ENCODE peak calls at places on chromosome X, in five cellular contexts. M is activated CD8-positive, alpha-beta memory T cell treated with anti-CD3 and anti-CD28 coated beads for 1 hour; K is WTC11; Q is coronary artery; A is naive B cell. H is an unnamed sample.

GRCh38 chrX:23673108-23673507 is 5.8 kb downstream of the PRDX4 start:
- DNase-seq in M (no peak), K (no peak), Q (no peak), A (no peak), H (no peak)

GRCh38 chrX:11172413-11172812 is 61.3 kb downstream of the HCCS start:
- DNase-seq in M (no peak), K (no peak), Q (no peak), A (no peak), H (no peak)

GRCh38 chrX:915427-916234 is 285.0 kb downstream of the SHOX start:
- DNase-seq in M (no peak), K (no peak), Q (no peak), A (peak; percentile 2), H (no peak)

GRCh38 chrX:54786972-54787371 is 11.1 kb downstream of the ITIH6 start:
- DNase-seq in M (no peak), K (peak; percentile 44), Q (no peak), A (no peak), H (peak; percentile 36)

GRCh38 chrX:13194291-13195103 is 125.4 kb downstream of the ATXN3L start:
- DNase-seq in M (no peak), K (no peak), Q (no peak), A (no peak), H (no peak)

GRCh38 chrX:2442694-2443093 is 58.1 kb downstream of the DHRSX start:
- DNase-seq in M (no peak), K (no peak), Q (no peak), A (no peak), H (no peak)

GRCh38 chrX:103215037-103215767 is at the start of gene BEX4:
- DNase-seq in M (peak; percentile 66), K (peak; percentile 89), Q (peak; percentile 81), A (peak; percentile 79), H (peak; percentile 76)

GRCh38 chrX:148774276-148774675 is 273.9 kb downstream of the AFF2 start:
- DNase-seq in M (no peak), K (no peak), Q (no peak), A (no peak), H (no peak)

GRCh38 chrX:18291006-18291545 is 63.4 kb downstream of the SCML2 start:
- DNase-seq in M (no peak), K (no peak), Q (no peak), A (no peak), H (no peak)

H was measured in CD4-positive, alpha-beta memory T cell.